ENCODE peak calls at places on chromosomes 2 and 18, in seven cellular contexts. C, Y, W, O, K, A and R are unnamed samples.

GRCh38 chr18:26549486-26550435 is 1.4 kb upstream of the KCTD1 start:
- DNase-seq in C (peak; percentile 68), Y (no peak), W (peak; percentile 71), O (no peak), K (peak; percentile 77), A (peak; percentile 79), R (peak; percentile 46)

GRCh38 chr2:109143214-109144187 is 14.5 kb downstream of the SH3RF3 start:
- DNase-seq in C (peak; percentile 43), Y (no peak), W (no peak), O (no peak), K (no peak), A (no peak), R (no peak)

GRCh38 chr2:41829011-41829500 is 218.8 kb upstream of the PKDCC start:
- DNase-seq in C (no peak), Y (no peak), W (no peak), O (no peak), K (no peak), A (no peak), R (no peak)

GRCh38 chr2:108224022-108224421 is 15.7 kb upstream of the SULT1C3 start:
- DNase-seq in C (no peak), Y (no peak), W (no peak), O (no peak), K (no peak), A (no peak), R (no peak)

GRCh38 chr2:95061601-95062183 is 36.2 kb downstream of the MAL start:
- DNase-seq in C (no peak), Y (no peak), W (no peak), O (peak; percentile 77), K (no peak), A (no peak), R (no peak)

GRCh38 chr2:73823916-73824523 is 4.7 kb upstream of the STAMBP start:
- DNase-seq in C (peak; percentile 49), Y (peak; percentile 70), W (peak; percentile 88), O (no peak), K (peak; percentile 79), A (peak; percentile 48), R (no peak)

GRCh38 chr2:210363261-210363660 is 48.3 kb upstream of the MYL1 start:
- DNase-seq in C (no peak), Y (no peak), W (no peak), O (no peak), K (no peak), A (no peak), R (no peak)

GRCh38 chr2:161417428-161418274 is 1.6 kb downstream of the TBR1 start:
- DNase-seq in C (no peak), Y (no peak), W (no peak), O (no peak), K (no peak), A (no peak), R (no peak)

GRCh38 chr18:36735130-36735529 is 93.7 kb downstream of the TPGS2 start:
- DNase-seq in C (no peak), Y (no peak), W (no peak), O (no peak), K (no peak), A (no peak), R (no peak)

GRCh38 chr2:241211276-241211675 is 22.8 kb downstream of the ANO7 start:
- DNase-seq in C (no peak), Y (no peak), W (no peak), O (no peak), K (no peak), A (no peak), R (no peak)
- TF ChIP-seq CTCF in C (no peak), Y (no peak), W (no peak), O (no peak), K (no peak), A (no peak), R (no peak)

GRCh38 chr2:118269408-118270051 is 181.3 kb downstream of the INSIG2 start:
- DNase-seq in C (no peak), Y (no peak), W (no peak), O (no peak), K (no peak), A (no peak), R (no peak)
- TF ChIP-seq CTCF in C (peak; percentile 12), Y (no peak), W (peak; percentile 21), O (no peak), K (no peak), A (no peak), R (peak; percentile 48)

DNA sequence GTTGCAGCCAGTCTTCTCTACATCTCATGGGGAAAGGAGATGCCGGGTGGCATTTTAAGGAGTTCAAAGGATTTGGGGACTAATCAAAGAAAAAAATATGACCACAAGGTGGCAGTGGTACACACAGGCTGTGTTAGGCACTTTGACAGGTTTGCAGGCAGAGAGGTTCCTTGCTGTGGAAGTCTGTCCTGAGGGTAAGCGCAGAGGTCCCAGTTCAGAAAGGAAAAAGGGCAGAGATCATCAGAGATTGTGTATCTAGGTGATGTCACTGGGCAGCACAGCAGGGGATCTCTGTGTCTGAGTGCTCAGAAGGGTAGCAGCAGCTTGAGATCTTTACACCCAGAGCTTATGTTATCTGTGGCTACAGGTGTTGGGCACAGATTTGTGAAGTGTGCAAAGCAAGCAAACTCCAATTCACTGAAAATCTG is 231.4 kb downstream of the LRRTM1 start:
- DNase-seq in C (peak; percentile 51), Y (no peak), W (peak; percentile 51), O (no peak), K (peak; percentile 42), A (peak; percentile 34), R (peak; percentile 50)
- TF ChIP-seq CTCF in C (peak; percentile 65), Y (peak; percentile 61), W (peak; percentile 58), O (peak; percentile 10), K (peak; percentile 71), A (peak; percentile 45), R (peak; percentile 78)

GRCh38 chr18:28015671-28016070 is 161.3 kb downstream of the CDH2 start:
- DNase-seq in C (no peak), Y (no peak), W (no peak), O (no peak), K (no peak), A (no peak), R (no peak)

GRCh38 chr18:28007841-28008240 is 169.1 kb downstream of the CDH2 start:
- DNase-seq in C (no peak), Y (peak; percentile 24), W (peak; percentile 32), O (no peak), K (peak; percentile 67), A (no peak), R (no peak)

GRCh38 chr18:28009589-28009988 is 167.3 kb downstream of the CDH2 start:
- DNase-seq in C (no peak), Y (no peak), W (no peak), O (no peak), K (no peak), A (no peak), R (no peak)

GRCh38 chr18:28018361-28018760 is 158.6 kb downstream of the CDH2 start:
- DNase-seq in C (no peak), Y (peak; percentile 14), W (no peak), O (no peak), K (peak; percentile 50), A (no peak), R (no peak)

GRCh38 chr18:28013064-28013463 is 163.9 kb downstream of the CDH2 start:
- DNase-seq in C (no peak), Y (no peak), W (no peak), O (no peak), K (peak; percentile 13), A (no peak), R (no peak)
- TF ChIP-seq CTCF in C (no peak), Y (peak; percentile 36), W (peak; percentile 56), O (no peak), K (peak; percentile 45), A (no peak), R (peak; percentile 57)

GRCh38 chr2:103139628-103140268 is 377.9 kb downstream of the TMEM182 start:
- DNase-seq in C (no peak), Y (no peak), W (no peak), O (no peak), K (no peak), A (no peak), R (no peak)
- TF ChIP-seq CTCF in C (no peak), Y (no peak), W (no peak), O (no peak), K (no peak), A (no peak), R (no peak)

GRCh38 chr2:102844911-102845310 is 83.1 kb downstream of the TMEM182 start:
- DNase-seq in C (no peak), Y (no peak), W (no peak), O (no peak), K (no peak), A (no peak), R (no peak)

GRCh38 chr2:102850888-102851287 is 89.1 kb downstream of the TMEM182 start:
- DNase-seq in C (no peak), Y (no peak), W (no peak), O (no peak), K (no peak), A (no peak), R (no peak)

GRCh38 chr2:102843759-102844443 is 82.1 kb downstream of the TMEM182 start:
- DNase-seq in C (no peak), Y (no peak), W (no peak), O (no peak), K (no peak), A (no peak), R (no peak)

DNA sequence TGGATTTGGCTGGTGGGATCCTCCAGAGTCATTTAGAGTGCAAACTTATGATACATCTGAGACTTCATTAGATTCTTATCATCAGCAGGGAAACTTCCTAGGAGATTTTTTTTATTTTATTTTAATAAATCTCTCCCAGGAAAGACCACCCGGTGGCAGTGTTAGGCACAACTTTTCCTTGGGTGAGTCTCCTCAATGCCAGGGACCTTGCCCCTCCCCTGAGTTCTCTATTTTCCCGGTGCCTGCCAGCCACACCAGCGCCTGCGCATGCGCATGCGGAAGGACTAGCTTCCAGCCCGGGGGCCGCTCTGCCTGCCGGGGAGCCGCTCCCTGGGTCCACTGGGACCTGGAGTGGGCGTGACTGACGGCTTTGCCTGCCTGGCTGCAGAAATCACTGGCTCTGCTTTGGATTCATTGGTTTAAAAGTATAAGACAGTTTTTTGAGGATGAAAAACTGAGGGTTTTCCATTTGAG is 86.6 kb downstream of the TMEM182 start:
- DNase-seq in C (peak; percentile 21), Y (no peak), W (peak; percentile 55), O (no peak), K (peak; percentile 53), A (peak; percentile 73), R (peak; percentile 95)
- TF ChIP-seq CTCF in C (no peak), Y (no peak), W (no peak), O (no peak), K (no peak), A (no peak), R (peak; percentile 25)

GRCh38 chr2:193690572-193690971 is 1495.8 kb upstream of the TMEFF2 start:
- DNase-seq in C (no peak), Y (no peak), W (no peak), O (no peak), K (no peak), A (no peak), R (no peak)

GRCh38 chr2:193695367-193695766 is 1500.6 kb upstream of the TMEFF2 start:
- DNase-seq in C (peak; percentile 5), Y (no peak), W (peak; percentile 64), O (no peak), K (peak; percentile 34), A (no peak), R (peak; percentile 31)
- TF ChIP-seq CTCF in C (peak; percentile 37), Y (peak; percentile 31), W (peak; percentile 64), O (no peak), K (no peak), A (no peak), R (peak; percentile 28)